ENCODE peak calls at places on chromosome 15, in seven cellular contexts. Y, V, P, Z, L, G and R are unnamed samples.

GRCh38 chr15:31391687-31392671 is 65.3 kb downstream of the KLF13 start:
- DNase-seq in Y (peak; percentile 83), G (peak; percentile 63), P (peak; percentile 40), V (peak; percentile 94), Z (peak; percentile 56), L (peak; percentile 66), R (peak; percentile 83)

GRCh38 chr15:66858423-66859207 is 156.6 kb downstream of the SMAD6 start:
- DNase-seq in P (no peak), G (no peak), L (no peak), Y (no peak), Z (no peak), V (peak; percentile 20), R (no peak)

GRCh38 chr15:55960946-55961345 is 32.5 kb downstream of the NEDD4 start:
- DNase-seq in P (no peak), Y (no peak), G (no peak), V (no peak), L (no peak), Z (no peak), R (no peak)

GRCh38 chr15:59590027-59590426 is 21.6 kb upstream of the GCNT3 start:
- DNase-seq in P (no peak), V (no peak), L (no peak), G (no peak), Y (no peak), Z (no peak), R (no peak)

GRCh38 chr15:66703540-66703941 is 1.5 kb downstream of the SMAD6 start:
- DNase-seq in P (no peak), Y (no peak), L (peak; percentile 40), G (peak; percentile 27), Z (peak; percentile 36), V (no peak), R (peak; percentile 66)

GRCh38 chr15:48754011-48754410 is 56.9 kb downstream of the CEP152 start:
- DNase-seq in Z (no peak), L (no peak), G (no peak), V (no peak), P (no peak), Y (no peak), R (no peak)

GRCh38 chr15:30046414-30046813 is 36.3 kb upstream of the GOLGA8J start:
- DNase-seq in L (no peak), Y (no peak), V (no peak), Z (no peak), G (no peak), P (no peak), R (no peak)

GRCh38 chr15:35963316-35963715 is 417.4 kb upstream of the DPH6 start:
- DNase-seq in Z (no peak), V (no peak), Y (no peak), P (no peak), G (no peak), L (peak; percentile 74), R (no peak)

GRCh38 chr15:66133247-66133646 is 120.3 kb downstream of the MEGF11 start:
- DNase-seq in P (no peak), V (no peak), Z (no peak), Y (no peak), L (no peak), G (no peak), R (no peak)

GRCh38 chr15:40197434-40197833 is 36.6 kb downstream of the BUB1B start:
- DNase-seq in V (no peak), P (no peak), Y (no peak), L (no peak), Z (no peak), G (no peak), R (no peak)

GRCh38 chr15:38879909-38880471 is 315.4 kb upstream of the RASGRP1 start:
- DNase-seq in Z (no peak), P (no peak), V (peak; percentile 89), L (peak; percentile 92), Y (peak; percentile 57), G (no peak), R (no peak)

GRCh38 chr15:66679043-66679656 is 22.9 kb upstream of the SMAD6 start:
- DNase-seq in V (no peak), Z (no peak), G (no peak), P (no peak), L (no peak), Y (no peak), R (no peak)

GRCh38 chr15:25248583-25249235 is 190.1 kb downstream of the UBE3A start:
- DNase-seq in V (peak; percentile 59), Y (no peak), G (no peak), Z (no peak), L (no peak), P (peak; percentile 4), R (peak; percentile 2)

GRCh38 chr15:98856540-98856907 is 151.1 kb downstream of the PGPEP1L start:
- DNase-seq in G (no peak), P (no peak), Z (no peak), L (peak; percentile 91), V (no peak), Y (no peak), R (no peak)

DNA sequence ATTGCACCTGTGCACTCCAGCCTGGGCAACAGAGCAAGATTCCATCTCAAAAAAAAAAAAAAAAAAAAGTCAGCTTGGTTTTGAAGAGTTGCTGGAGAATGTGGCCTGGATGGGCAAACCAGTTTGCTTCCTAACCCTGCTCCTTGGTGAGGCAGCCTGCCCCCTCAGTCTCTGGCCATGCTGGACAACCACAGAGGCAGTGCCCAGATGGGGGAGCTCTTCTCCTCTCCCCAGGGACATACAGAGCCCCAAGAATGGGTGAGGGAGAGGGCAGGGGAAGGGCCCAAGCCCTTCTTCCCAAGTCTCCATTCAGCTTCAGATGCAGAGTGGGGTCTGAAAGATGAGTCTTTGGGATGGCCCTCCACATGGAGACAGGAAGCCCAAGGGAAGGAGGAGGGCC is 27.9 kb downstream of the CD276 start:
- DNase-seq in V (no peak), Z (no peak), G (no peak), P (no peak), L (no peak), Y (no peak), R (no peak)
- TF ChIP-seq CTCF in V (no peak), Z (no peak), G (no peak), P (no peak), L (no peak), Y (no peak), R (no peak)

DNA sequence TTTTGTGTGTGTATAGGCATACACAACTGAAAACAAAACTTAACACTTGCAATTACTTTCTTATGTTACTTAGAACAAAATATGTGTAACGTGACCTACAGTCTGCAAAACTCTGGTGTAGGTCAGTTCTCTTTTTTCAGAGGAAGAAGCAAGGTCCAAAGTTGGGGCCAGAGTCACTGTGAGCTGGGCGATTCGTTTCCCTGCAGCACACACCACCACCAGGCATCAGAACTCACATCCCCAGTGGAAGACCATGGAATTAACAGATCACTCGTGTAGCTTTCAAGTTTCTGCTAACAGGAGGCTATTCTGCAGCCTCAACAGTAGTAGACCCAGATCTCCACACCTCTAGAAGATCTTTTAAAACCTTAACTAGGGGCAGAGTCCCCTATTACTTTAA is 25.8 kb downstream of the ANP32A start:
- DNase-seq in Y (no peak), P (no peak), G (no peak), L (no peak), V (peak; percentile 63), Z (no peak), R (no peak)
- TF ChIP-seq CTCF in Y (no peak), P (no peak), G (no peak), L (no peak), V (no peak), Z (no peak), R (no peak)

GRCh38 chr15:80162059-80162554 is 9.3 kb downstream of the FAH start:
- DNase-seq in Y (no peak), G (no peak), L (peak; percentile 16), Z (no peak), P (no peak), V (peak; percentile 77), R (no peak)

GRCh38 chr15:80163217-80163616 is 10.4 kb downstream of the FAH start:
- DNase-seq in Y (no peak), Z (no peak), L (no peak), P (no peak), G (no peak), V (peak; percentile 51), R (no peak)

GRCh38 chr15:80160570-80161156 is 7.9 kb downstream of the FAH start:
- DNase-seq in G (no peak), P (no peak), Z (no peak), L (peak; percentile 96), V (peak; percentile 78), Y (peak; percentile 85), R (no peak)

GRCh38 chr15:80161473-80162016 is 8.7 kb downstream of the FAH start:
- DNase-seq in Z (no peak), V (peak; percentile 48), P (no peak), G (no peak), L (no peak), Y (no peak), R (no peak)

DNA sequence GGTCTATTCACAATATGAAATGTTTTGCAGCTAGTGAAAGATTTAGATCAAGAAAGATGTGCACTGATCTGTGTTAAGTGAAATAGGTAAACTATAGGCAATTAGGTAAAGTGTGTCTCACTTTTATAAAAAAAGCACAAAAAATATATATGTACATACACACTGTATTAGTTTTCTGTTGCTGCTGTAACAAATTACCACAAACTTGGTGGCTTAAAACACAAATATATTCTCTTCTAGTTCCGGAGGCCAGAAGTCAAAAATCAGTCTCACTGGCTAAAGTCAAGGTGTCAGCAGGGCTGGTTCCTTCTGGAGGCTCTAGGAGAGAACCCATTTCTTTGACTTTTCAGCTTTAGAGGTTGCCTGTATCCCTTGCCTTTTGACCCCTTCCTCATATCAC is 11.1 kb downstream of the FAH start:
- DNase-seq in L (no peak), V (no peak), P (no peak), G (no peak), Y (no peak), Z (no peak), R (no peak)
- TF ChIP-seq CTCF in L (no peak), V (no peak), P (no peak), G (no peak), Y (no peak), Z (no peak), R (no peak)

DNA sequence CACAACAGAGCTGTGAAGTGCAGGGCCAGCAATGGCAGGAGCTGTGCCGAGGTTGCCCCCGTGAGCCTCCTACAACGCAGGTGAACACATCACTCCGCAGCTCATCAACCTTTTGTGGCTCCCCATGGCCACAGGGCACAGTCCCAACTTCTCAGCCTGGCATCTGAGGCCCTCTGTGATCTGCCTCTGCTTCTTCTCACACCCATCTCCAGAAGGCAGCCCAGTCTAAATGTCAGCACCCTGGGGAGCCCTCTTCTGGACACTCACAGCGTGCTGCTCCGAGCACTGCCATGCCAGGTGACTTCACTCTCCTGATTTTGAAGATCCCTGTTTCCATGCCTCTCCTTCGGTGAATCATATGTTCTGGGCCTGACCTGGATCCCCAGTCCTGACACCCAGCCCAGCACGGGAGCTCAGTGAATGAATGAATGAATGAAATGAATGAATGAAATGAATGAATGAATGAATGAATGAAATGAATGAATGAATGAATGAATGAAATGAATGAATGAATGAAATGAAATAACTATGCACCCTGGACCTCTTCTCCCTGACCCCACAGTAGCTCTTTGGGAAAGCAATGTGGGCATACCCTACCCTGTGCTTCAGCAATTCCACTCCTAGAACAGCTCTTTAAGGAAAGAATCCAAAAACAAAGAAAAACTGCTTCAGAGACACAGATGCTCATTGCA is 17.9 kb upstream of the SKIC8 start:
- DNase-seq in P (no peak), Y (no peak), V (peak; percentile 41), G (no peak), L (peak; percentile 17), Z (no peak), R (no peak)
- TF ChIP-seq CTCF in P (no peak), Y (no peak), V (no peak), G (no peak), L (no peak), Z (no peak), R (no peak)